ENCODE peak calls at places on chromosome 21, in nine cellular contexts. S is central memory CD4-positive, alpha-beta T cell; L is tibial nerve; R is left colon; W is Ammon's horn; I is NCI-H1694 treated with DMSO at 0.1 percent for 48 hours; Y is anterior cingulate cortex; F is activated CD4-positive, alpha-beta T cell treated with anti-CD3 and anti-CD28 coated beads, Interleukin-2, amount 10 ng/mL, durations not matched to agents 7 days and 5 days; B is astrocyte of the spinal cord. N is an unnamed sample.

GRCh38 chr21:42570841-42571387 is 57.3 kb downstream of the SLC37A1 start:
- DNase-seq in F (no peak), Y (peak; percentile 73), I (no peak), B (no peak), S (no peak), W (peak; percentile 59), L (no peak), R (no peak), N (no peak)

GRCh38 chr21:45532826-45533730 is 9.2 kb downstream of the SLC19A1 start:
- DNase-seq in W (peak; percentile 67), F (no peak), S (no peak), Y (no peak), B (no peak), I (no peak), L (no peak), R (peak; percentile 85), N (no peak)

GRCh38 chr21:16568661-16569060 is 838.9 kb downstream of the USP25 start:
- DNase-seq in R (no peak), F (no peak), W (no peak), I (no peak), L (no peak), Y (no peak), B (no peak), S (no peak), N (no peak)

GRCh38 chr21:38819719-38820147 is 14.0 kb downstream of the ETS2 start:
- DNase-seq in Y (no peak), F (no peak), W (no peak), B (peak; percentile 61), L (no peak), S (no peak), I (no peak), R (no peak), N (peak; percentile 77)

GRCh38 chr21:39885119-39885848 is 18.0 kb downstream of the PCP4 start:
- DNase-seq in S (no peak), R (peak; percentile 6), W (peak; percentile 73), L (peak; percentile 24), Y (peak; percentile 73), B (peak; percentile 28), I (peak; percentile 83), F (no peak), N (no peak)

GRCh38 chr21:44552681-44553080 is 1.4 kb upstream of the KRTAP10-2 start:
- DNase-seq in L (no peak), B (no peak), W (no peak), S (no peak), R (no peak), Y (no peak), I (no peak), F (no peak), N (no peak)

GRCh38 chr21:32771134-32771523 is 426 bp downstream of the PAXBP1 start:
- DNase-seq in S (no peak), L (peak; percentile 18), R (peak; percentile 73), W (peak; percentile 14), F (peak; percentile 69), B (peak; percentile 60), Y (peak; percentile 57), I (no peak), N (peak; percentile 71)

GRCh38 chr21:16437586-16437985 is 707.8 kb downstream of the USP25 start:
- DNase-seq in I (no peak), B (no peak), S (no peak), R (no peak), W (no peak), F (no peak), L (no peak), Y (no peak), N (no peak)

GRCh38 chr21:43880111-43880985 is 15.3 kb downstream of the AGPAT3 start:
- DNase-seq in B (peak; percentile 30), L (no peak), I (no peak), S (no peak), Y (no peak), F (no peak), R (no peak), W (no peak), N (peak; percentile 61)

GRCh38 chr21:36163780-36164426 is 7.3 kb downstream of the DOP1B start:
- DNase-seq in W (no peak), Y (no peak), L (no peak), S (no peak), F (no peak), R (no peak), B (no peak), I (peak; percentile 59), N (no peak)

GRCh38 chr21:38494254-38494648 is 4.0 kb downstream of the ERG start:
- DNase-seq in S (no peak), Y (no peak), I (no peak), R (no peak), B (peak; percentile 28), W (no peak), L (no peak), F (no peak), N (no peak)

GRCh38 chr21:34762761-34763160 is 94.0 kb downstream of the CLIC6 start:
- DNase-seq in R (no peak), Y (no peak), I (no peak), L (no peak), F (no peak), S (no peak), W (no peak), B (peak; percentile 66), N (no peak)

GRCh38 chr21:42013338-42013737 is 3.2 kb upstream of the ZBTB21 start:
- DNase-seq in I (no peak), L (no peak), W (no peak), F (no peak), B (no peak), R (no peak), Y (no peak), S (no peak), N (no peak)

GRCh38 chr21:34276711-34277425 is 86.9 kb upstream of the KCNE2 start:
- DNase-seq in W (peak; percentile 16), F (no peak), B (no peak), L (no peak), R (no peak), S (no peak), I (no peak), Y (no peak), N (no peak)

GRCh38 chr21:30227633-30228404 is 11.9 kb upstream of the CLDN8 start:
- DNase-seq in S (no peak), L (no peak), I (no peak), Y (peak; percentile 31), R (no peak), W (peak; percentile 10), F (no peak), B (peak; percentile 93), N (peak; percentile 73)

GRCh38 chr21:46605759-46606426 is 1.0 kb upstream of the S100B start:
- DNase-seq in Y (peak; percentile 79), S (peak; percentile 38), I (no peak), L (no peak), F (peak; percentile 74), R (peak; percentile 39), B (no peak), W (peak; percentile 81), N (no peak)

GRCh38 chr21:40490408-40490807 is 356.6 kb downstream of the DSCAM start:
- DNase-seq in B (no peak), Y (no peak), S (no peak), L (no peak), W (no peak), I (no peak), F (no peak), R (no peak), N (no peak)

GRCh38 chr21:41142051-41142795 is 25.7 kb upstream of the BACE2 start:
- DNase-seq in I (peak; percentile 4), L (no peak), Y (peak; percentile 45), R (no peak), B (peak; percentile 58), S (no peak), W (peak; percentile 57), F (no peak), N (peak; percentile 94)

GRCh38 chr21:27805696-27806095 is 838.8 kb upstream of the ADAMTS5 start:
- DNase-seq in W (no peak), S (no peak), R (no peak), F (no peak), L (no peak), Y (no peak), B (no peak), I (no peak), N (peak; percentile 48)

GRCh38 chr21:27423073-27423472 is 456.2 kb upstream of the ADAMTS5 start:
- DNase-seq in L (peak; percentile 52), S (no peak), B (peak; percentile 93), I (no peak), Y (no peak), R (peak; percentile 20), W (no peak), F (no peak), N (peak; percentile 97)

GRCh38 chr21:39087976-39088370 is 95.3 kb downstream of the PSMG1 start:
- DNase-seq in F (no peak), R (no peak), L (no peak), S (no peak), W (no peak), B (no peak), I (no peak), Y (no peak), N (no peak)

GRCh38 chr21:44290327-44291077 is 4.8 kb downstream of the AIRE start:
- DNase-seq in R (peak; percentile 2), L (no peak), W (no peak), B (no peak), S (no peak), I (no peak), Y (no peak), F (no peak), N (no peak)

GRCh38 chr21:43827015-43827611 is 37.7 kb downstream of the RRP1 start:
- DNase-seq in R (no peak), B (peak; percentile 69), F (no peak), Y (peak; percentile 16), I (no peak), W (no peak), L (no peak), S (no peak), N (peak; percentile 84)

GRCh38 chr21:33931799-33932390 is 16.3 kb upstream of the ATP5PO start:
- DNase-seq in Y (no peak), I (no peak), L (no peak), W (no peak), S (no peak), F (peak; percentile 38), R (no peak), B (no peak), N (no peak)

GRCh38 chr21:41703857-41704501 is 62.9 kb downstream of the RIPK4 start:
- DNase-seq in S (no peak), Y (no peak), I (no peak), R (peak; percentile 78), L (no peak), F (no peak), B (no peak), W (no peak), N (no peak)

GRCh38 chr21:44360174-44360573 is 6.8 kb downstream of the TRPM2 start:
- DNase-seq in F (no peak), B (no peak), S (no peak), W (no peak), L (no peak), Y (no peak), I (no peak), R (no peak), N (no peak)

GRCh38 chr21:36866419-36866818 is 100.0 kb downstream of the HLCS start:
- DNase-seq in L (no peak), B (no peak), S (no peak), F (no peak), Y (no peak), R (no peak), W (no peak), I (no peak), N (no peak)

GRCh38 chr21:28336299-28336698 is 656.4 kb downstream of the LTN1 start:
- DNase-seq in L (no peak), Y (no peak), B (peak; percentile 80), W (peak; percentile 85), R (no peak), I (no peak), S (no peak), F (no peak), N (peak; percentile 40)

GRCh38 chr21:17732306-17732705 is 86.8 kb downstream of the C21orf91 start:
- DNase-seq in R (no peak), W (no peak), F (no peak), Y (no peak), B (peak; percentile 67), S (no peak), I (no peak), L (no peak), N (no peak)

N was measured in MG63.